ENCODE peak calls at places on chromosomes 12 and 14, in five cellular contexts. One of them, this sample, is unnamed.

GRCh38 chr12:110379201-110379600 is 24.3 kb downstream of the ANAPC7 start:
- DNase-seq in heart left ventricle: no peak
- DNase-seq in stomach: no peak
- DNase-seq in GM06990: no peak
- DNase-seq in heart right ventricle: no peak
- DNase-seq in this sample: no peak

GRCh38 chr12:1662761-1663439 is 28.0 kb upstream of the ADIPOR2 start:
- DNase-seq in heart left ventricle: no peak
- DNase-seq in stomach: peak
- DNase-seq in heart right ventricle: peak
- DNase-seq in GM06990: peak
- DNase-seq in this sample: no peak

GRCh38 chr14:65277580-65278270 is 134.8 kb upstream of the FUT8 start:
- DNase-seq in heart left ventricle: no peak
- DNase-seq in heart right ventricle: no peak
- DNase-seq in stomach: no peak
- DNase-seq in GM06990: no peak
- DNase-seq in this sample: no peak

GRCh38 chr14:51548187-51548586 is 103.5 kb upstream of the FRMD6 start:
- DNase-seq in GM06990: no peak
- DNase-seq in heart left ventricle: no peak
- DNase-seq in stomach: no peak
- DNase-seq in heart right ventricle: no peak
- DNase-seq in this sample: no peak

GRCh38 chr12:24479131-24479530 is 469.8 kb downstream of the BCAT1 start:
- DNase-seq in GM06990: no peak
- DNase-seq in heart left ventricle: no peak
- DNase-seq in stomach: no peak
- DNase-seq in heart right ventricle: no peak
- DNase-seq in this sample: no peak

GRCh38 chr14:62645649-62646048 is 399.6 kb downstream of the KCNH5 start:
- DNase-seq in heart left ventricle: no peak
- DNase-seq in GM06990: no peak
- DNase-seq in stomach: no peak
- DNase-seq in heart right ventricle: no peak
- DNase-seq in this sample: no peak

GRCh38 chr14:91138511-91139359 is 24.9 kb downstream of the DGLUCY start:
- DNase-seq in heart right ventricle: no peak
- DNase-seq in GM06990: no peak
- DNase-seq in heart left ventricle: no peak
- DNase-seq in stomach: no peak
- DNase-seq in this sample: peak

GRCh38 chr12:16155938-16156337 is 121.5 kb downstream of the SLC15A5 start:
- DNase-seq in heart left ventricle: no peak
- DNase-seq in GM06990: no peak
- DNase-seq in heart right ventricle: no peak
- DNase-seq in stomach: no peak
- DNase-seq in this sample: no peak

GRCh38 chr14:31596691-31597090 is 35.5 kb downstream of the NUBPL start:
- DNase-seq in stomach: no peak
- DNase-seq in heart left ventricle: no peak
- DNase-seq in GM06990: no peak
- DNase-seq in heart right ventricle: no peak
- DNase-seq in this sample: no peak

GRCh38 chr14:104964546-104964945 is 13.6 kb downstream of the AHNAK2 start:
- DNase-seq in heart left ventricle: no peak
- DNase-seq in GM06990: no peak
- DNase-seq in stomach: no peak
- DNase-seq in heart right ventricle: no peak
- DNase-seq in this sample: no peak

GRCh38 chr14:96501383-96501745 is 818 bp upstream of the PAPOLA start:
- DNase-seq in heart right ventricle: no peak
- DNase-seq in heart left ventricle: no peak
- DNase-seq in stomach: no peak
- DNase-seq in GM06990: no peak
- DNase-seq in this sample: no peak

GRCh38 chr12:127455347-127456265 is 811.4 kb upstream of the TMEM132C start:
- DNase-seq in GM06990: no peak
- DNase-seq in stomach: no peak
- DNase-seq in heart left ventricle: no peak
- DNase-seq in heart right ventricle: no peak
- DNase-seq in this sample: no peak

GRCh38 chr12:24561882-24562760 is 386.8 kb downstream of the BCAT1 start:
- DNase-seq in GM06990: peak
- DNase-seq in heart right ventricle: peak
- DNase-seq in heart left ventricle: peak
- DNase-seq in stomach: peak
- DNase-seq in this sample: peak

GRCh38 chr12:99983721-99984258 is 946 bp downstream of the ANKS1B start:
- DNase-seq in GM06990: peak
- DNase-seq in heart left ventricle: no peak
- DNase-seq in heart right ventricle: no peak
- DNase-seq in stomach: no peak
- DNase-seq in this sample: peak

GRCh38 chr12:71970031-71970430 is 31.4 kb downstream of the TPH2 start:
- DNase-seq in stomach: no peak
- DNase-seq in GM06990: no peak
- DNase-seq in heart right ventricle: no peak
- DNase-seq in heart left ventricle: no peak
- DNase-seq in this sample: no peak

GRCh38 chr12:123748661-123749060 is 13.4 kb upstream of the DNAH10 start:
- DNase-seq in heart left ventricle: no peak
- DNase-seq in stomach: no peak
- DNase-seq in heart right ventricle: no peak
- DNase-seq in GM06990: no peak
- DNase-seq in this sample: no peak

GRCh38 chr12:123453165-123453564 is 4.8 kb upstream of the SNRNP35 start:
- DNase-seq in heart left ventricle: no peak
- DNase-seq in GM06990: no peak
- DNase-seq in stomach: no peak
- DNase-seq in heart right ventricle: no peak
- DNase-seq in this sample: no peak

GRCh38 chr12:92810370-92810769 is 107.6 kb downstream of the PLEKHG7 start:
- DNase-seq in heart right ventricle: no peak
- DNase-seq in stomach: no peak
- DNase-seq in heart left ventricle: no peak
- DNase-seq in GM06990: peak
- DNase-seq in this sample: no peak

GRCh38 chr14:22626590-22626989 is 17.6 kb downstream of the OR6J1 start:
- DNase-seq in GM06990: no peak
- DNase-seq in heart right ventricle: no peak
- DNase-seq in heart left ventricle: no peak
- DNase-seq in stomach: no peak
- DNase-seq in this sample: no peak

GRCh38 chr12:77167801-77168200 is 102.4 kb upstream of the E2F7 start:
- DNase-seq in heart left ventricle: no peak
- DNase-seq in heart right ventricle: no peak
- DNase-seq in GM06990: no peak
- DNase-seq in stomach: no peak
- DNase-seq in this sample: peak

GRCh38 chr12:77062846-77063461 is 2.4 kb downstream of the E2F7 start:
- DNase-seq in stomach: peak
- DNase-seq in GM06990: peak
- DNase-seq in heart right ventricle: peak
- DNase-seq in heart left ventricle: no peak
- DNase-seq in this sample: peak

GRCh38 chr12:27619308-27619707 is 76.9 kb upstream of the REP15 start:
- DNase-seq in heart left ventricle: no peak
- DNase-seq in heart right ventricle: no peak
- DNase-seq in GM06990: no peak
- DNase-seq in stomach: no peak
- DNase-seq in this sample: peak

GRCh38 chr12:27534765-27535161 is 10.8 kb downstream of the PPFIBP1 start:
- DNase-seq in stomach: no peak
- DNase-seq in heart right ventricle: no peak
- DNase-seq in GM06990: no peak
- DNase-seq in heart left ventricle: no peak
- DNase-seq in this sample: no peak

GRCh38 chr12:120453977-120454376 is 7.7 kb downstream of the GATC start:
- DNase-seq in heart left ventricle: no peak
- DNase-seq in stomach: no peak
- DNase-seq in heart right ventricle: no peak
- DNase-seq in GM06990: no peak
- DNase-seq in this sample: no peak

GRCh38 chr12:57842342-57843294 is 3.9 kb downstream of the CTDSP2 start:
- DNase-seq in GM06990: no peak
- DNase-seq in heart right ventricle: no peak
- DNase-seq in stomach: no peak
- DNase-seq in heart left ventricle: no peak
- DNase-seq in this sample: no peak

GRCh38 chr12:58803893-58804292 is 116.4 kb downstream of the LRIG3 start:
- DNase-seq in stomach: no peak
- DNase-seq in GM06990: no peak
- DNase-seq in heart right ventricle: no peak
- DNase-seq in heart left ventricle: no peak
- DNase-seq in this sample: peak

GRCh38 chr12:80364056-80364455 is 80.0 kb upstream of the PTPRQ start:
- DNase-seq in heart left ventricle: no peak
- DNase-seq in heart right ventricle: no peak
- DNase-seq in stomach: no peak
- DNase-seq in GM06990: no peak
- DNase-seq in this sample: no peak

GRCh38 chr14:50830044-50830931 is 674 bp downstream of the NIN start:
- DNase-seq in heart right ventricle: peak
- DNase-seq in stomach: peak
- DNase-seq in GM06990: peak
- DNase-seq in heart left ventricle: peak
- DNase-seq in this sample: peak

GRCh38 chr14:35384386-35385041 is 20.0 kb downstream of the NFKBIA start:
- DNase-seq in GM06990: no peak
- DNase-seq in heart right ventricle: peak
- DNase-seq in stomach: no peak
- DNase-seq in heart left ventricle: peak
- DNase-seq in this sample: peak

GRCh38 chr14:104640681-104641080 is 36.1 kb upstream of the TMEM179 start:
- DNase-seq in GM06990: no peak
- DNase-seq in heart left ventricle: no peak
- DNase-seq in stomach: no peak
- DNase-seq in heart right ventricle: no peak
- DNase-seq in this sample: no peak

GRCh38 chr12:8697120-8697475 is 693 bp upstream of the RIMKLB start:
- DNase-seq in heart left ventricle: no peak
- DNase-seq in heart right ventricle: peak
- DNase-seq in GM06990: no peak
- DNase-seq in stomach: no peak
- DNase-seq in this sample: peak

DNA sequence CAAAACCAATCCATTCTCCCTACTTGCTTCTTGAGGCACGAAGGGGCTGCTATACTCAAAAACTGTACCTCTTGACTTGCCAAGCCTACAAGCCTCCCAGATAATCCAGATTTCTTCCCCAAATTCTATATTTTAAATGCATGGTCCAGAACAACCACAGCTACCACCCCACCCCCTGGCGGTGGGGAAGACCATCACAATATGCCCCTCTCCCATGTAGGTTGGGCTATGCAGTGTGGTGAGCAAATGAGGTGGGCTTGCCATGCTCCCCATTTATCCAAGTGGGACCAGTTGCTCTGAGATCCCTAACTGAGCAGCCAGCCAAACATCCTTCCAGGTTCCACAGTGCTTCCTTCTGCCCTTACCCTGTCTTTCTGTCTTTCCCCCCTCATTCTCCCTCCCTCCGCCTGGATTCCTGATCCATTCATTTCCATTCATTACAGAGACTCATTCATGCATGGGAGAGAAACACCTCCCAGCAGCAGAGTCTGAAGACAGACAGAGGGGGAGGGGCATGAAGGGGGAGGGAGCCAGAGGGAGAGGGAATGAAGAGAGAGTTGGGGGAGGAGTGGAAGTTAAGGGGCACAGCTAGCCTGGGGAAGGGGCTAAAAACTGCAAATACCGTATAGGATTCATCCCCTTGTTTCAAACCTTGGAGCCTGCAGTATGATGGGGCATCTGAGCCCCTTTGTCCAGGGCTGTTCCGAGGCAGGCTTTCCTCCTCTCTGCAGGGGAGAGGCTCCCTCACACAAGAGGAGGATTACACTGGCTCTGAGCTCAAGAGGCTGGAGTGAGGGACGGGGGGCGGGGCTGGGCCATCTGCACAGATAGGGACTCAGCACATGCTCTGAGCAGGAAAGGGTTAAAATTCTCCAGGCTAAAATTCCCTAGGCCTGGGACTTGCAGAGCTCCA is 4.4 kb downstream of the ZNF219 start:
- DNase-seq in stomach: no peak
- DNase-seq in heart right ventricle: no peak
- DNase-seq in heart left ventricle: no peak
- DNase-seq in GM06990: no peak
- DNase-seq in this sample: no peak
- TF ChIP-seq CTCF in stomach: no peak
- TF ChIP-seq CTCF in heart right ventricle: no peak
- TF ChIP-seq CTCF in heart left ventricle: no peak
- TF ChIP-seq CTCF in GM06990: no peak
- TF ChIP-seq CTCF in this sample: peak

DNA sequence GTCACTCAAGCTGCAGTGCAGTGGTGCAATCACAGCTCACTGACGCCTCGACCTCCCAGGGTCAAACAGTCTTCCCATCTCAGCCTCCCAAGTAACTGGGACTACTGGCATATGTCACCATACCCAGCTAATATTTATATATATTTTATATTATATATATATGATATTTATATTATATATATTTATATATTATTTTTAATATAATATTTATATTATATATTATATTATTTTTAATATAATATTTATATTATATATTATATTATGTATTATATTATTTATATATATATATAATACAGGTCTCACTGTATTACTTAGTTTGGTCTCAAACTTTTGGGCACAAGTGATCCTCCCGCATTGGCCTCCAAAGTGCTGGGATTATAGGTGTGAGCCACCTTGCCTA is 9.4 kb downstream of the ZNF84 start:
- DNase-seq in heart left ventricle: no peak
- DNase-seq in stomach: no peak
- DNase-seq in GM06990: no peak
- DNase-seq in heart right ventricle: no peak
- DNase-seq in this sample: no peak
- H3K4me3 ChIP-seq in heart left ventricle: no peak
- H3K4me3 ChIP-seq in stomach: no peak
- H3K4me3 ChIP-seq in GM06990: no peak
- H3K4me3 ChIP-seq in heart right ventricle: no peak
- H3K4me3 ChIP-seq in this sample: no peak

GRCh38 chr14:44309336-44309735 is 197.7 kb downstream of the FSCB start:
- DNase-seq in stomach: no peak
- DNase-seq in GM06990: no peak
- DNase-seq in heart left ventricle: no peak
- DNase-seq in heart right ventricle: no peak
- DNase-seq in this sample: no peak
- TF ChIP-seq CTCF in stomach: no peak
- TF ChIP-seq CTCF in GM06990: no peak
- TF ChIP-seq CTCF in heart left ventricle: no peak
- TF ChIP-seq CTCF in heart right ventricle: no peak
- TF ChIP-seq CTCF in this sample: no peak

DNA sequence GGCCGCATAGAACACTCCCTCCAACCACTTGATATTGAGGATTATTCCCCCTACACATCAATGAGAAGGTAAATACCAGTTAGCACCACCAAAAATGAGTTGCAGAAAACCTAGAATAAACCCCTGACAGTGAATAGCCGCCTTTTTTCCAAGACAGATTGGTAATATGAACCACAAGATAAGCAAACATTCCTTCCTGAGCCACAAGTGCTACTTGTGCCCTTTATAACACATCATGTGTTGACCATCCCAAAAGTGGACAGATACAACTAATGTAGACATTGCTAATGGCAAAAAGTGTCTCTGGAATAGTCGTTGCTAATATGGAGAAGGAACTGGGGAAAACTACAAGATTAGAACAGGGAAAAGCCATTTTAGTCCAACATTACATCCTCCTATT is 17.2 kb downstream of the NOXRED1 start:
- DNase-seq in heart left ventricle: no peak
- DNase-seq in GM06990: no peak
- DNase-seq in heart right ventricle: no peak
- DNase-seq in stomach: no peak
- DNase-seq in this sample: no peak
- H3K4me3 ChIP-seq in heart left ventricle: no peak
- H3K4me3 ChIP-seq in GM06990: no peak
- H3K4me3 ChIP-seq in heart right ventricle: no peak
- H3K4me3 ChIP-seq in stomach: no peak
- H3K4me3 ChIP-seq in this sample: no peak